ENCODE peak calls at places on chromosomes 6 and 20, in four cellular contexts. A is progenitor cell of endocrine pancreas, T is astrocyte of the spinal cord, S is astrocyte. D is an unnamed sample.

GRCh38 chr6:142356271-142356938 is 54.6 kb downstream of the ADGRG6 start:
- DNase-seq in S (peak), T (no peak), A (no peak), D (no peak)

GRCh38 chr6:77292564-77293546 is 170.4 kb downstream of the HTR1B start:
- DNase-seq in S (peak), T (peak), A (no peak), D (peak)

GRCh38 chr20:50895111-50895830 is 36.0 kb downstream of the ADNP start:
- DNase-seq in S (no peak), A (no peak), T (no peak), D (peak)

GRCh38 chr20:45115829-45116228 is 855 bp upstream of the WFDC5 start:
- DNase-seq in T (no peak), A (no peak), S (no peak), D (no peak)

GRCh38 chr6:4259391-4259790 is 124.0 kb upstream of the ECI2 start:
- DNase-seq in T (no peak), S (no peak), A (no peak), D (no peak)

GRCh38 chr6:82397962-82398692 is 34.5 kb downstream of the TPBG start:
- DNase-seq in A (no peak), S (peak), T (peak), D (peak)

GRCh38 chr20:33790571-33790970 is 20.6 kb upstream of the CHMP4B start:
- DNase-seq in S (no peak), T (no peak), A (no peak), D (no peak)

GRCh38 chr6:163183791-163184190 is 230.7 kb upstream of the QKI start:
- DNase-seq in A (no peak), T (peak), S (peak), D (no peak)

GRCh38 chr6:90000864-90001731 is 106.8 kb downstream of the GJA10 start:
- DNase-seq in S (peak), A (no peak), T (no peak), D (peak)

GRCh38 chr20:57399587-57400261 is 8.5 kb downstream of the RBM38 start:
- DNase-seq in T (no peak), S (no peak), A (no peak), D (no peak)

GRCh38 chr6:90230547-90231240 is 65.9 kb downstream of the BACH2 start:
- DNase-seq in T (no peak), A (no peak), S (peak), D (no peak)

GRCh38 chr6:30955367-30956042 is 14.7 kb downstream of the MUCL3 start:
- DNase-seq in S (peak), T (peak), A (peak), D (peak)

GRCh38 chr6:4351857-4352669 is 216.7 kb upstream of the ECI2 start:
- DNase-seq in T (peak), S (peak), A (no peak), D (peak)

GRCh38 chr6:87322304-87323212 is at the start of gene SMIM8:
- DNase-seq in A (peak), S (peak), T (peak), D (peak)

GRCh38 chr20:38601216-38602184 is at the start of gene ARHGAP40:
- DNase-seq in T (no peak), S (peak), A (no peak), D (no peak)

GRCh38 chr20:45138451-45139300 is 14.4 kb upstream of the WFDC12 start:
- DNase-seq in A (peak), S (no peak), T (no peak), D (peak)

GRCh38 chr20:2873747-2874041 is 413 bp downstream of the PTPRA start:
- DNase-seq in S (no peak), T (peak), A (peak), D (peak)

GRCh38 chr6:15901141-15902115 is 227.5 kb upstream of the MYLIP start:
- DNase-seq in S (no peak), T (no peak), A (no peak), D (no peak)

GRCh38 chr20:50292324-50293243 is 102.0 kb downstream of the CEBPB start:
- DNase-seq in T (peak), S (peak), A (no peak), D (peak)

GRCh38 chr20:40966103-40966502 is 62.5 kb upstream of the TOP1 start:
- DNase-seq in A (no peak), T (no peak), S (no peak), D (peak)

GRCh38 chr6:16414205-16414604 is 175.8 kb downstream of the GMPR start:
- DNase-seq in A (no peak), S (peak), T (no peak), D (no peak)

GRCh38 chr20:46638367-46639274 is 12.6 kb downstream of the SLC13A3 start:
- DNase-seq in S (no peak), A (no peak), T (no peak), D (no peak)

GRCh38 chr6:106141441-106142237 is 55.5 kb downstream of the PRDM1 start:
- DNase-seq in S (peak), A (no peak), T (peak), D (peak)

GRCh38 chr6:15401120-15401519 is 155.3 kb downstream of the JARID2 start:
- DNase-seq in S (no peak), A (no peak), T (no peak), D (no peak)

GRCh38 chr6:148179786-148180185 is 162.9 kb upstream of the SASH1 start:
- DNase-seq in A (no peak), T (peak), S (no peak), D (peak)

GRCh38 chr6:43806758-43807227 is 36.8 kb downstream of the VEGFA start:
- DNase-seq in A (no peak), S (no peak), T (no peak), D (no peak)

GRCh38 chr6:27575594-27576361 is 102.9 kb upstream of the ZNF184 start:
- DNase-seq in S (peak), A (no peak), T (no peak), D (peak)

GRCh38 chr6:43496370-43497128 is 13.6 kb downstream of the LRRC73 start:
- DNase-seq in T (peak), S (peak), A (no peak), D (no peak)

GRCh38 chr20:58212636-58213035 is 15.8 kb downstream of the ANKRD60 start:
- DNase-seq in A (no peak), S (no peak), T (no peak), D (no peak)

GRCh38 chr6:33962673-33963072 is 158.9 kb upstream of the MLN start:
- DNase-seq in A (no peak), T (no peak), S (no peak), D (no peak)

GRCh38 chr6:113654396-113654795 is 202.7 kb upstream of the MARCKS start:
- DNase-seq in A (no peak), T (peak), S (peak), D (peak)

GRCh38 chr6:108627692-108628565 is 67.2 kb downstream of the FOXO3 start:
- DNase-seq in S (peak), T (peak), A (no peak), D (peak)

GRCh38 chr6:169503556-169503955 is 198.3 kb downstream of the WDR27 start:
- DNase-seq in T (no peak), S (peak), A (no peak), D (no peak)

GRCh38 chr20:36468149-36469000 is 72.9 kb upstream of the MYL9 start:
- DNase-seq in A (no peak), S (no peak), T (peak), D (no peak)

GRCh38 chr6:92779758-92780157 is 639.6 kb downstream of the EPHA7 start:
- DNase-seq in T (peak), S (peak), A (no peak), D (peak)

GRCh38 chr20:37989601-37990001 is 43.7 kb downstream of the TTI1 start:
- DNase-seq in S (no peak), A (no peak), T (peak), D (peak)

GRCh38 chr6:50657513-50657912 is 55.8 kb upstream of the TFAP2D start:
- DNase-seq in S (no peak), T (no peak), A (no peak), D (peak)

GRCh38 chr6:136309729-136310311 is 20.2 kb upstream of the BCLAF1 start:
- DNase-seq in T (no peak), S (no peak), A (no peak), D (no peak)
- TF ChIP-seq CTCF in T (no peak), S (no peak), A (no peak), D (no peak)

GRCh38 chr6:123321020-123321419 is 315.7 kb downstream of the TRDN start:
- DNase-seq in S (no peak), A (no peak), T (no peak), D (no peak)

DNA sequence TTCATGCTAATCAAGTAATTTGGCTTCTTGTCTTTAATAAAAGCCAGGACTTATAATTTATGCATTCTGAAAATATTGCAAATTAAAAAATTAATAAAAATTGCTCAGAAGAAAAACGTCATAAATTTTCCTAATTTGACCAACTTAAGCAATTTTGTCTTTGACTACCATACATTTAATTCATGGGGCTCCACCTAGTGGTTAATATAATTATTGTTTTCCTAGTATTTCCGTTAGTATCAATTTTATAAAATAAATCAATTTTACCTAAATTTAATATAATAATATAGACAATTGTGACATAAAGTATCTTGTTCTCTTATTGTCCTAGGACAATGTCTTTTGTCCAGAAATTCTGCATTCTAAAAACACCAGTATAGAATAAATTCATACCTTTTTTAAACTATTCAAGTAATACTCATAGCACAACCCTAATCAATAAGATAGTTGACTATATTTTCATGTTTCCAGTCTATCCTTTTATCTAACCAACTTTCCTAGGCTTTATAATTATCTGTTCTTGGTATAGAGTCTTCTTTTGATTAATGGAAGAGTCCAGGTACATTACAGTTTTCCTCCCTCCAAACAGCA is 319.9 kb downstream of the TRDN start:
- DNase-seq in A (no peak), T (peak), S (no peak), D (peak)
- TF ChIP-seq CTCF in A (peak), T (peak), S (peak), D (no peak)

GRCh38 chr6:109690740-109691687 is at the start of the genes AK9 and FIG4:
- DNase-seq in S (peak), T (peak), A (peak), D (peak)
- TF ChIP-seq CTCF in S (no peak), T (peak), A (peak), D (peak)

GRCh38 chr6:156820089-156820798 is 43.1 kb downstream of the ARID1B start:
- DNase-seq in S (no peak), A (no peak), T (no peak), D (no peak)
- TF ChIP-seq CTCF in S (no peak), A (no peak), T (no peak), D (no peak)

GRCh38 chr6:111565316-111566221 is 40.1 kb downstream of the TRAF3IP2 start:
- DNase-seq in A (no peak), S (no peak), T (no peak), D (peak)
- TF ChIP-seq CTCF in A (peak), S (no peak), T (no peak), D (no peak)

GRCh38 chr6:3063733-3064700 is 4.3 kb upstream of the RIPK1 start:
- DNase-seq in A (peak), S (peak), T (peak), D (peak)
- TF ChIP-seq CTCF in A (no peak), S (no peak), T (no peak), D (no peak)

DNA sequence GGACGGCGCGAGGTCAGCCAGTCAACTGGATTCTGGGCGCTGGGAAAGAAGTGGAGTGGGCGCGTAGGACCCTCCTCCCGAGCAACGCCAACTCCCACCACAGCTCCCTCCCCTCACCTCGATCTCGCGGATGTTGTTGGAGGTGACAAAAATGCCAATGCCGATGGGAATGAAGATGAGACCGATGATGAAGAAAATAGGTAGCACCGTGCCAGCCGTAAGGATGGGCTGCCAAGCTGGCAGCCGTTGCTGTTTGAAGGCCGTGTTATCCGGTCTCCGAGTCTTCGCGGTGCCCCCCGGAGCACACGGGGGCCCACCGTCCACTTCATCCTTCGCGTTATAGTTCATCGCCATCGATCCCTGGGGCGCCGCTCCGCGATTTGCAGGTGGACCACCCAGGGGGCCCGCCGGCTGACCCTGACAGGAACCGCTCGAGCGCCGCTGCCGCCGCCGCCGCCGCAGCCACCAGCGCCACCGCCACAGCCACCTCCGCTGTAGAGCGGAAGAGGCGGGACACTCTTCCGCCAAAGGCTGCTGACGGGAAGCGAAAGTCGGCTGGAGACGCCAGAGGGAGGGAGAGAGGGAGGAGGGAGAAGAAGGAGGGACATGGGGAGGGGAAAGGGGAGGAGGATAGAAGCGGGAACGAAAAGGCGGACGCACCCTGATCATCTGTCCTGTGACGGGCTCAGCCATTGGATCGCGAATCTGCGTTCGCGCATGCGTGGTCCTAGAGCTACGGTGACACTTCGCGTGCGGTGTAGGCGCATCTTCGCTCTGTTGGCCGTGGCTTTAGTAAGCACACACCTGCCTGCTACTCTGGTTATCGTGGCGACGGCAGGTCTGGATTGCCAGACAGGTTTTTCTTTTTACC is at the start of gene TMEM30A:
- DNase-seq in T (peak), S (peak), A (peak), D (peak)
- TF ChIP-seq CTCF in T (no peak), S (no peak), A (no peak), D (no peak)

D was measured in PC-3.